ENCODE peak calls at places on chromosomes 11 and 22, in nine cellular contexts. R is neural progenitor cell; I is Peyer's patch; U is astrocyte of the spinal cord; K is tibial artery; E is NCI-H446 treated with DMSO at 0.1 percent for 48 hours; H is central memory CD4-positive, alpha-beta T cell; X is DMS153; O is stimulated activated CD4-positive, alpha-beta T cell treated with anti-CD3 and anti-CD28 coated beads, Interleukin-15, amount 100 ng/mL, for 24 hours. F is an unnamed sample.

GRCh38 chr11:132379540-132379939 is 1009.1 kb downstream of the NTM start:
- DNase-seq in R (no peak), I (no peak), U (no peak), K (no peak), E (no peak), H (no peak), X (no peak), O (no peak), F (no peak)

GRCh38 chr11:73393011-73393380 is 16.8 kb downstream of the RELT start:
- DNase-seq in R (no peak), I (no peak), U (no peak), K (no peak), E (no peak), H (no peak), X (no peak), O (no peak), F (no peak)

GRCh38 chr11:17208257-17208999 is 642 bp upstream of the PIK3C2A start:
- DNase-seq in R (peak; percentile 86), I (peak; percentile 72), U (peak; percentile 79), K (no peak), E (peak; percentile 40), H (peak; percentile 39), X (peak; percentile 75), O (peak; percentile 58), F (peak; percentile 94)

GRCh38 chr11:69773626-69774353 is 1.4 kb downstream of the FGF4 start:
- DNase-seq in R (peak; percentile 51), I (no peak), U (no peak), K (no peak), E (no peak), H (no peak), X (no peak), O (no peak), F (no peak)

GRCh38 chr22:50529416-50530279 is at the start of gene TYMP:
- DNase-seq in R (peak; percentile 44), I (peak; percentile 75), U (no peak), K (peak; percentile 80), E (no peak), H (peak; percentile 50), X (no peak), O (peak; percentile 84), F (no peak)

GRCh38 chr11:57801185-57801490 is 39.5 kb downstream of the CTNND1 start:
- DNase-seq in R (no peak), I (no peak), U (no peak), K (no peak), E (no peak), H (no peak), X (no peak), O (no peak), F (no peak)

GRCh38 chr11:112174789-112175595 is at the start of gene BCO2:
- DNase-seq in R (peak; percentile 87), I (peak; percentile 41), U (peak; percentile 76), K (peak; percentile 85), E (no peak), H (peak; percentile 2), X (peak; percentile 27), O (peak; percentile 57), F (peak; percentile 58)

GRCh38 chr11:9858822-9859221 is 194.9 kb downstream of the SWAP70 start:
- DNase-seq in R (peak; percentile 32), I (no peak), U (peak; percentile 75), K (no peak), E (no peak), H (no peak), X (peak; percentile 9), O (no peak), F (peak; percentile 64)

GRCh38 chr22:50734343-50734771 is 3.6 kb upstream of the ACR start:
- DNase-seq in R (no peak), I (peak; percentile 6), U (no peak), K (no peak), E (no peak), H (no peak), X (no peak), O (peak; percentile 0), F (no peak)

GRCh38 chr11:71933141-71933933 is 4.5 kb downstream of the RNF121 start:
- DNase-seq in R (no peak), I (no peak), U (no peak), K (no peak), E (no peak), H (no peak), X (no peak), O (no peak), F (no peak)

GRCh38 chr11:76673164-76674142 is 2.9 kb upstream of the LRRC32 start:
- DNase-seq in R (no peak), I (no peak), U (no peak), K (no peak), E (no peak), H (no peak), X (no peak), O (no peak), F (no peak)

GRCh38 chr11:77660947-77661346 is 23.4 kb upstream of the CLNS1A start:
- DNase-seq in R (no peak), I (no peak), U (no peak), K (no peak), E (no peak), H (no peak), X (no peak), O (no peak), F (no peak)

GRCh38 chr11:128727320-128727719 is 33.4 kb downstream of the FLI1 start:
- DNase-seq in R (no peak), I (no peak), U (no peak), K (no peak), E (no peak), H (no peak), X (no peak), O (no peak), F (no peak)

GRCh38 chr11:1051356-1052132 is 15.0 kb upstream of the MUC6 start:
- DNase-seq in R (no peak), I (no peak), U (no peak), K (peak; percentile 55), E (no peak), H (no peak), X (no peak), O (no peak), F (no peak)

GRCh38 chr11:67613313-67613959 is 6.7 kb downstream of the NDUFV1 start:
- DNase-seq in R (no peak), I (no peak), U (no peak), K (no peak), E (no peak), H (no peak), X (no peak), O (no peak), F (no peak)

GRCh38 chr11:69655479-69656394 is 14.8 kb downstream of the CCND1 start:
- DNase-seq in R (no peak), I (no peak), U (no peak), K (peak; percentile 51), E (no peak), H (no peak), X (no peak), O (no peak), F (no peak)

GRCh38 chr11:87970762-87971161 is 204.5 kb downstream of the RAB38 start:
- DNase-seq in R (peak; percentile 7), I (no peak), U (no peak), K (no peak), E (no peak), H (no peak), X (no peak), O (no peak), F (no peak)

F was measured in cerebellar cortex.